ENCODE peak calls at places on chromosome 10, in six cellular contexts. F is neuronal stem cell, L is IMR-90, G is H9, K is mesendoderm, N is H1. Y is an unnamed sample.

GRCh38 chr10:68103237-68103866 is 5.9 kb upstream of the MYPN start:
- DNase-seq in F (no peak), L (no peak), G (no peak), K (no peak), N (no peak), Y (no peak)

GRCh38 chr10:131310904-131311660 is 439 bp downstream of the TCERG1L start:
- DNase-seq in F (no peak), L (no peak), G (peak), K (no peak), N (peak), Y (no peak)

GRCh38 chr10:776772-777171 is 87.3 kb upstream of the DIP2C start:
- DNase-seq in F (no peak), L (no peak), G (no peak), K (no peak), N (no peak), Y (no peak)

GRCh38 chr10:12466701-12467100 is 117.4 kb downstream of the CAMK1D start:
- DNase-seq in F (no peak), L (peak), G (no peak), K (no peak), N (no peak), Y (peak)

GRCh38 chr10:10821926-10822325 is 195.7 kb upstream of the CELF2 start:
- DNase-seq in F (no peak), L (no peak), G (no peak), K (no peak), N (no peak), Y (no peak)

GRCh38 chr10:118808601-118809371 is 54.0 kb upstream of the CACUL1 start:
- DNase-seq in F (no peak), L (no peak), G (no peak), K (no peak), N (no peak), Y (no peak)

GRCh38 chr10:50395279-50395678 is 144.0 kb upstream of the ASAH2 start:
- DNase-seq in F (no peak), L (peak), G (no peak), K (no peak), N (no peak), Y (peak)

GRCh38 chr10:22823109-22823508 is 104.7 kb upstream of the ARMC3 start:
- DNase-seq in F (no peak), L (peak), G (no peak), K (no peak), N (no peak), Y (peak)

GRCh38 chr10:72081210-72081609 is 7.1 kb downstream of the SPOCK2 start:
- DNase-seq in F (no peak), L (no peak), G (peak), K (no peak), N (peak), Y (no peak)

GRCh38 chr10:113294868-113295267 is 258.0 kb upstream of the HABP2 start:
- DNase-seq in F (no peak), L (no peak), G (no peak), K (no peak), N (no peak), Y (no peak)

GRCh38 chr10:62038609-62039190 is 137.2 kb downstream of the ARID5B start:
- DNase-seq in F (peak), L (peak), G (peak), K (peak), N (peak), Y (peak)

GRCh38 chr10:119412831-119413737 is 129.4 kb downstream of the RGS10 start:
- DNase-seq in F (no peak), L (peak), G (peak), K (peak), N (no peak), Y (peak)

GRCh38 chr10:105542401-105542800 is 901.3 kb downstream of the SORCS3 start:
- DNase-seq in F (peak), L (no peak), G (no peak), K (no peak), N (no peak), Y (no peak)

GRCh38 chr10:25457552-25457951 is 282.8 kb downstream of the GPR158 start:
- DNase-seq in F (no peak), L (no peak), G (no peak), K (peak), N (no peak), Y (no peak)

GRCh38 chr10:133438711-133439273 is 14.4 kb upstream of the SPRN start:
- DNase-seq in F (no peak), L (no peak), G (no peak), K (peak), N (no peak), Y (no peak)

DNA sequence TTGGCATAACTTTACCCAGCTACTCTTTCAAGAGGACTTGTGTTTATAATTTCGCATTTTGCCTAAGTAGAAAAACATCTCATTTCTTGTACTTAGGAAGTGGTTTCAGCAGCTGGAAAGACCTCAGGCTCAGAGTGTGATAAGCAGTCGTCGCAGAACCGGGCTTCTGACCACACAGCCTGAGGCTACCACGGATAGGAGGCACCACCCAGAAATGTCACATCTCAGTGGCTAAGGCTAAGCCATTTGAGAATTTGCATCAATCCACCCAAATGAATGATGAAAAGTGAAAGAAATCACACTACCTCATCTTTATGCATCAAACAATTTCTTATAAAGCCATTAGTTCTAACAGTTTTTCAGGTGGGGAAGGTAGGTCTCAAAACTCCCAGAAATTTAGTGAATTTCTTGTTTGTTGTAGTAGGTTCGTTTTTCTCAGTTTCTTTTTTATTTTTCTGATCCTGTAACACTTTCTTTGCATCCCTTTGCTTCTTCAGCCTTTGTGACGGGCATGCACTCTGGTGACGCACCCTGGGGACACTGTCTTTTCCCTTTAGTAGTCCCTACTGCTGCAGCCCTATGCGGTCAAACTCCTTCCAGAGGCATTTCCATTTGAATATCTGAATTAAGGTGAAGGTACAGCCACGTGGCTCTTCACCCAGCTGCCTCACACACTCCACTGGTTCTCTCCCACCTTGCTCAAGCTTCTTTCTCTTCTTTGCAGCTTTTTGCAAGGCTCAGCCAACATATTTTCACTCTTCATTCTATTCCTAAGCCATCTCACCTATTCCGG is 68.5 kb downstream of the MAP3K8 start:
- DNase-seq in F (no peak), L (peak), G (no peak), K (peak), N (no peak), Y (peak)
- H2BK15ac ChIP-seq in F (no peak), L (no peak), G (no peak), K (no peak), N (no peak), Y (no peak)

DNA sequence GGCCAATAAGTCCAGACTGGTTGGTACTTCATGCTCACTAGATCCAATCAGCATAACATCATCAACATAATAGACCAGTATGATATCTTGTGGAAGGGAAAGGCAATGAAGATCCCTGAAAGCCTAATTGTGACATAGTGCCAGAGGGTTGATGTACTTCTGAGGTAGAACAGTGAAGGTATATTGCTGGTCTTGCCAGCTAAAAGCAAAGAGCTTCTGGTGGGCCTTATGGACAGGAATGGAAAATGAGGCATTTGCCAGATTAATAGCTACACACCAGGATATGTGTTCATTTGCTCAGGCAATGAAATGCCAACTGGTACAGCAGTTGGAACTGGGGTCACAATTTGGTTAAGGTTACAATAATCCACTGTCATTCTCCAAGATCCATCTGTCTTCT is 156.4 kb downstream of the HTR7 start:
- DNase-seq in F (no peak), L (no peak), G (no peak), K (no peak), N (no peak), Y (no peak)
- H4K8ac ChIP-seq in F (no peak), L (no peak), G (no peak), K (no peak), N (no peak), Y (no peak)

GRCh38 chr10:19749185-19749729 is 67.0 kb upstream of the PLXDC2 start:
- DNase-seq in F (no peak), L (peak), G (no peak), K (no peak), N (no peak), Y (peak)

GRCh38 chr10:19750972-19751371 is 65.3 kb upstream of the PLXDC2 start:
- DNase-seq in F (no peak), L (no peak), G (no peak), K (no peak), N (no peak), Y (no peak)

DNA sequence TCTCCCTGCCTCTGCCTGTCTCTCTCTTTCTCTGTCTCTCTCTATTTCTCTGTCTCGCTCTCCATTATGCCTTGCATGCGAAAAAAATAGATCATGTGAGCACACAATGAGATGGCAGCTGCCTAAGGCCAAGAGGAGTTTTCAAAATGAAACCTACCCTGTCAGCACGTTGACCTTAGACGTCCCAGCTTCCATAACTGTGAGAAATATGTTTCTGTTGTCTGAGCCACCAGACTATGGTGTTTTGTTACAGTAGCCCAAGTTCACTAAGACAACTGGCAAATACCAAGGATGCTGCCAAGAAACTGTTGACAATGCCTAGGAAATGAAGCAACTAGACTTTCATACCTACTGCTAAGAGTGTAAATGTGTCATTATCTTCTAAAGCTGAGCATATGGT is 70.6 kb upstream of the PLXDC2 start:
- DNase-seq in F (no peak), L (no peak), G (no peak), K (no peak), N (no peak), Y (no peak)
- H2BK15ac ChIP-seq in F (no peak), L (no peak), G (no peak), K (no peak), N (no peak), Y (no peak)

GRCh38 chr10:128150551-128150950 is 24.3 kb upstream of the MKI67 start:
- DNase-seq in F (no peak), L (no peak), G (no peak), K (no peak), N (no peak), Y (no peak)

GRCh38 chr10:128151031-128151430 is 24.8 kb upstream of the MKI67 start:
- DNase-seq in F (no peak), L (no peak), G (no peak), K (peak), N (no peak), Y (no peak)

GRCh38 chr10:128147669-128148068 is 21.4 kb upstream of the MKI67 start:
- DNase-seq in F (no peak), L (peak), G (no peak), K (no peak), N (no peak), Y (peak)

GRCh38 chr10:128150045-128150493 is 23.8 kb upstream of the MKI67 start:
- DNase-seq in F (peak), L (peak), G (peak), K (peak), N (peak), Y (peak)

DNA sequence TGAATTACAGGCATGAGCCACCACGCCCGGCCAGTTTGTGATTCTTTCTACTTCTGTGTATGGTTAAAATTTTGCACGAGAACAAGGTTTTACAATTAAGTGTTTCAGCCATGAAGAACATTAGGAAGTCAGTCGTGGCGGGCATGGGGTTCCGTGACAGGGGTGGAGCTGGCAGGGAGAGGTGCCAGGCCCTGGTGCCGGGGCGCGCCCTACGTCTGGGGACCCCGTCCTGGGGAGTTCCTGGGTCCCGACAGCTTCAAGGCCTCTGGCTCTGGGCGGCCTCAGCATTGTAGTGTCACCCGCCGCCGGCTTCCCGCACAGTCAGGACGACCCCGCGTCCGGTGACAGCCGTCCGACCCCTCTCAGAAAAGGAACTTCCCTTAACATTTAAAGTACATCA is 23.0 kb upstream of the MKI67 start:
- DNase-seq in F (no peak), L (no peak), G (no peak), K (no peak), N (no peak), Y (no peak)
- H4K8ac ChIP-seq in F (no peak), L (no peak), G (no peak), K (no peak), N (no peak), Y (no peak)